ENCODE peak calls at places on chromosomes 3 and 15, in eight cellular contexts. C is activated effector memory CD4-positive, alpha-beta T cell treated with anti-CD3 and anti-CD28 coated beads, Interleukin-2, amount 50 U/mL, for 16 hours; S is mesothelial cell of epicardium; O is AG10803; X is stimulated activated CD4-positive, alpha-beta T cell treated with anti-CD3 and anti-CD28 coated beads, Interleukin-4, amount 100 ng/mL, for 1 hour; W is fibroblast of lung; U is NCI-H524; Z is RPMI8226. N is an unnamed sample.

GRCh38 chr3:32340039-32340438 is 51.6 kb upstream of the CMTM7 start:
- DNase-seq in S (no peak), Z (peak; percentile 20), X (no peak), W (peak; percentile 74), O (peak; percentile 7), U (peak; percentile 86), C (no peak), N (peak; percentile 23)

GRCh38 chr3:65871305-65872141 is 167.2 kb downstream of the MAGI1 start:
- DNase-seq in Z (no peak), S (peak; percentile 62), U (peak; percentile 90), O (no peak), W (no peak), X (no peak), C (no peak), N (no peak)

GRCh38 chr15:48389701-48390143 is 58.5 kb downstream of the DUT start:
- DNase-seq in X (no peak), Z (no peak), C (no peak), S (no peak), W (peak; percentile 71), O (peak; percentile 86), U (peak; percentile 59), N (no peak)

GRCh38 chr3:197027151-197027895 is 2.3 kb downstream of the MELTF start:
- DNase-seq in U (peak; percentile 64), C (peak; percentile 62), X (no peak), S (no peak), O (no peak), Z (no peak), W (no peak), N (no peak)

GRCh38 chr3:30353711-30354467 is 252.5 kb upstream of the TGFBR2 start:
- DNase-seq in W (no peak), S (no peak), O (no peak), Z (peak; percentile 23), C (peak; percentile 73), U (peak; percentile 13), X (peak; percentile 4), N (peak; percentile 28)

GRCh38 chr3:158742861-158743260 is 10.6 kb upstream of the RARRES1 start:
- DNase-seq in S (no peak), Z (no peak), C (no peak), U (peak; percentile 12), O (peak; percentile 85), W (peak; percentile 78), X (no peak), N (no peak)

GRCh38 chr15:68650901-68651709 is 72.3 kb downstream of the CORO2B start:
- DNase-seq in S (peak; percentile 85), X (peak; percentile 49), C (peak; percentile 78), W (no peak), U (no peak), Z (peak; percentile 84), O (no peak), N (peak; percentile 28)

GRCh38 chr15:99252326-99252725 is 1.0 kb downstream of the LRRC28 start:
- DNase-seq in W (no peak), X (no peak), C (no peak), S (no peak), Z (no peak), O (no peak), U (no peak), N (no peak)

GRCh38 chr3:72319202-72320095 is 528.8 kb downstream of the SHQ1 start:
- DNase-seq in X (no peak), Z (no peak), O (peak; percentile 52), U (no peak), C (no peak), W (no peak), S (no peak), N (no peak)

GRCh38 chr3:185353823-185354614 is 8.9 kb upstream of the MAP3K13 start:
- DNase-seq in C (peak; percentile 83), S (peak; percentile 51), W (peak; percentile 60), O (peak; percentile 31), X (peak; percentile 64), Z (peak; percentile 96), U (peak; percentile 99), N (peak; percentile 44)

GRCh38 chr3:146873748-146874147 is 268.6 kb upstream of the PLSCR5 start:
- DNase-seq in S (no peak), Z (no peak), C (no peak), U (no peak), X (no peak), O (no peak), W (no peak), N (no peak)

GRCh38 chr3:56830884-56831283 is 29.1 kb upstream of the ARHGEF3 start:
- DNase-seq in U (no peak), Z (no peak), S (no peak), W (no peak), O (no peak), C (no peak), X (no peak), N (no peak)

GRCh38 chr15:59266015-59266414 is 59.4 kb downstream of the LDHAL6B start:
- DNase-seq in S (no peak), U (no peak), X (no peak), O (no peak), W (no peak), Z (no peak), C (no peak), N (no peak)

GRCh38 chr3:185537369-185537970 is 14.9 kb downstream of the LIPH start:
- DNase-seq in U (no peak), W (peak; percentile 19), O (peak; percentile 60), Z (peak; percentile 82), C (no peak), S (no peak), X (no peak), N (no peak)

GRCh38 chr15:70127288-70127746 is 29.6 kb upstream of the TLE3 start:
- DNase-seq in W (no peak), U (peak; percentile 89), C (no peak), S (no peak), X (no peak), O (no peak), Z (no peak), N (no peak)

GRCh38 chr3:55307622-55308021 is 179.5 kb downstream of the WNT5A start:
- DNase-seq in Z (no peak), C (no peak), O (peak; percentile 65), X (no peak), W (no peak), S (no peak), U (no peak), N (no peak)

GRCh38 chr15:70509282-70510272 is 253.8 kb downstream of the UACA start:
- DNase-seq in W (no peak), S (no peak), U (no peak), C (no peak), Z (no peak), O (no peak), X (no peak), N (no peak)

GRCh38 chr3:157785071-157785826 is 282.0 kb upstream of the VEPH1 start:
- DNase-seq in S (no peak), Z (no peak), C (no peak), W (peak; percentile 83), O (peak; percentile 95), U (no peak), X (no peak), N (no peak)

GRCh38 chr3:116770815-116771450 is 61.4 kb downstream of the TUSC7 start:
- DNase-seq in S (peak; percentile 77), U (peak; percentile 95), W (peak; percentile 85), X (peak; percentile 2), Z (peak; percentile 79), O (peak; percentile 69), C (no peak), N (no peak)

GRCh38 chr3:142027713-142028112 is 121.6 kb downstream of the TFDP2 start:
- DNase-seq in O (peak; percentile 44), U (no peak), S (no peak), Z (peak; percentile 60), C (no peak), W (peak; percentile 19), X (peak; percentile 31), N (peak; percentile 18)

GRCh38 chr15:23642413-23643044 is 5.1 kb downstream of the MAGEL2 start:
- DNase-seq in U (peak; percentile 84), O (peak; percentile 51), S (peak; percentile 68), W (peak; percentile 64), C (peak; percentile 70), Z (peak; percentile 58), X (peak; percentile 35), N (no peak)

GRCh38 chr3:66555214-66555844 is 54.5 kb upstream of the LRIG1 start:
- DNase-seq in Z (no peak), W (no peak), S (no peak), O (no peak), X (no peak), C (no peak), U (peak; percentile 81), N (no peak)

GRCh38 chr3:8741581-8742355 is 8.2 kb downstream of the CAV3 start:
- DNase-seq in U (no peak), C (peak; percentile 51), O (peak; percentile 79), X (no peak), S (peak; percentile 62), Z (no peak), W (peak; percentile 45), N (no peak)

GRCh38 chr15:29664406-29664805 is 157.9 kb downstream of the TJP1 start:
- DNase-seq in Z (no peak), C (no peak), W (no peak), X (no peak), S (no peak), U (no peak), O (no peak), N (no peak)

GRCh38 chr15:58453931-58454793 is 22.4 kb downstream of the LIPC start:
- DNase-seq in W (no peak), U (peak; percentile 71), X (peak; percentile 24), O (no peak), Z (peak; percentile 84), C (no peak), S (no peak), N (peak; percentile 9)

GRCh38 chr3:157103860-157104259 is 56.1 kb downstream of the CCNL1 start:
- DNase-seq in S (no peak), W (no peak), X (no peak), C (no peak), Z (no peak), U (no peak), O (no peak), N (no peak)

GRCh38 chr3:19399356-19399755 is 251.0 kb downstream of the KCNH8 start:
- DNase-seq in C (no peak), W (no peak), Z (no peak), X (no peak), U (no peak), S (no peak), O (no peak), N (no peak)

N was measured in activated T-cell treated with anti-CD3 and anti-CD28 coated beads, Interleukin-2, amount 50 U/mL, for 4 hours.